ENCODE peak calls at places on chromosome 10, in five cellular contexts. G, M, V, O and Z are unnamed samples.

GRCh38 chr10:15427836-15428414 is 56.8 kb upstream of the FAM171A1 start:
- DNase-seq in G (no peak), M (peak; percentile 41), V (no peak), O (no peak), Z (peak; percentile 33)

GRCh38 chr10:12727832-12728215 is 273.7 kb downstream of the CCDC3 start:
- DNase-seq in G (no peak), M (no peak), V (no peak), O (no peak), Z (no peak)

GRCh38 chr10:13765641-13766341 is 179.0 kb downstream of the PRPF18 start:
- DNase-seq in G (no peak), M (peak; percentile 80), V (no peak), O (no peak), Z (no peak)

GRCh38 chr10:114279886-114280644 is 41.0 kb downstream of the VWA2 start:
- DNase-seq in G (no peak), M (no peak), V (no peak), O (no peak), Z (no peak)

GRCh38 chr10:114245128-114245791 is 6.2 kb downstream of the VWA2 start:
- DNase-seq in G (no peak), M (no peak), V (no peak), O (no peak), Z (no peak)

GRCh38 chr10:127506094-127506493 is 43.0 kb upstream of the NPS start:
- DNase-seq in G (no peak), M (no peak), V (no peak), O (no peak), Z (no peak)

GRCh38 chr10:8829592-8829991 is 775.1 kb downstream of the GATA3 start:
- DNase-seq in G (no peak), M (no peak), V (no peak), O (no peak), Z (no peak)

GRCh38 chr10:127415901-127416630 is 133.0 kb upstream of the NPS start:
- DNase-seq in G (no peak), M (no peak), V (no peak), O (no peak), Z (no peak)

GRCh38 chr10:1141701-1142100 is 85.5 kb downstream of the WDR37 start:
- DNase-seq in G (peak; percentile 39), M (no peak), V (no peak), O (no peak), Z (no peak)

GRCh38 chr10:80690434-80690833 is 152.7 kb downstream of the SH2D4B start:
- DNase-seq in G (no peak), M (no peak), V (no peak), O (no peak), Z (no peak)

GRCh38 chr10:4656576-4657194 is 169.3 kb upstream of the AKR1E2 start:
- DNase-seq in G (no peak), M (peak; percentile 44), V (peak; percentile 39), O (no peak), Z (no peak)

GRCh38 chr10:101092742-101093386 is 31.1 kb downstream of the KAZALD1 start:
- DNase-seq in G (no peak), M (peak; percentile 53), V (no peak), O (no peak), Z (no peak)

GRCh38 chr10:79047875-79048638 is 20.7 kb upstream of the ZMIZ1 start:
- DNase-seq in G (no peak), M (no peak), V (no peak), O (no peak), Z (no peak)

DNA sequence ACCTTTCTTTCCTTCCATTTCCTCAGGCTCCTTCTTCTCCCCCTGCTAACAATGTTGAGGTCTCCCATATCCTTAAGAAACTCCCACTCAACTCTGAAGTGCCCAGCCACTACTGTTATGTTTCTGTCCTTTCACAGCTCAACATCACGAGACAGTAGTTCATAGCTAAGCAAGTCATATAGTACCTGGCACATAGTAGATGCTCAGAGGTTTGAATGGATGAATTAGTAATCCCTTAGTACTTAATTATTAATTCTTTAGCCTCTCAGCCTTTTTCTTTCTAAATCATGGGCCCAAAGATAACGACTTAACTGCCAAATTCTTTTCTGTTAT is 22.6 kb downstream of the CSGALNACT2 start:
- DNase-seq in G (no peak), M (no peak), V (no peak), O (no peak), Z (no peak)
- TF ChIP-seq SUZ12 in G (no peak), M (no peak), V (no peak), O (no peak), Z (no peak)

DNA sequence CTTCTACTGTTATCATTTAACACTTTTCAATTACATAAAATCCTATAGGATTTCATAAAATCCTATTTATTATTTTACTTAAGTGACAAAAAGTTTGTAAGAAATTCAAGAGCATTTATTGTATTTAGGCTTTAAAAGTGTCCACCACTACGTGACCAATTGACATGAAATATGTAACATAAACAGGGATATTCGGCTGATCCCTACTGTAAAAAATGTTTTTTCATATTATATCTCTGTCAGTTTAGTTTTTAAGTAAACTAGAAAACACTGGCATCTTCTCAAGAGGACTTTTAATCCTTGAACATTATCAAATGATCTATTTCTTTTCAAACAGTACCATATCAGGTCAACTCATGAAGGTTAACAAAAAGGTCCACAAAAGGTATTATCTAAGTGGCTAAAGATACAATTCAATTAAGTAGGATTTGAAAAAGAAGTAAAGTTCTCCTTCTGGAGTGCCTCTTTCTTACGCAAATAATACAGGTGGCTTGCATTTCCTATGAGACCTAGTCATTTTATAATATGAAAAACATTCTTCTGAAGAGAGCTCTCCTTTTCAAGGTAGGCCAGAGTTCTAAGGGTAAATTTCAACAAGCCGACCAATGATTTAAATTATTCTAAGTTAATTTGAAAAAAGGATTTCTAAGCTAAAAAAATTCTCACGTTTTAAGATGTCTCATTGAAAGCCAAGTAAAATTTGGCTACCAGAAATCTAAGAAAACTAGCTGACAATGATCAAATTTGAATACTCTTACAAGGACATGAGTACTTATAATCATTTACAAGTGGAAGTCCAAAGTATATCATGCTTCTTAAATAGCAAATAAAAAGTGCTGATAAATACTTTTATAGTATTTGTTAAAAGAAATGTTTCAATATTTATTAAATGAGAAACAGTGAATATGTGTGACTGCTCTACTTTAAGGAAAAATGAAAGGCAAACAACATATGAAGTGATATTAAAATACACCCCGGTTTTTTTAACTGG is 133.5 kb downstream of the NRBF2 start:
- DNase-seq in G (no peak), M (no peak), V (no peak), O (no peak), Z (no peak)
- TF ChIP-seq SUZ12 in G (no peak), M (no peak), V (no peak), O (no peak), Z (no peak)

GRCh38 chr10:35379226-35380137 is 43.2 kb downstream of the CCNY start:
- DNase-seq in G (peak; percentile 55), M (no peak), V (no peak), O (peak; percentile 60), Z (no peak)
- TF ChIP-seq SUZ12 in G (no peak), M (no peak), V (no peak), O (no peak), Z (no peak)

GRCh38 chr10:56095506-56096225 is 265.4 kb downstream of the ZWINT start:
- DNase-seq in G (no peak), M (no peak), V (no peak), O (no peak), Z (no peak)
- TF ChIP-seq SUZ12 in G (no peak), M (no peak), V (no peak), O (no peak), Z (no peak)

GRCh38 chr10:28910960-28911359 is 233.6 kb downstream of the BAMBI start:
- DNase-seq in G (no peak), M (no peak), V (no peak), O (no peak), Z (no peak)
- TF ChIP-seq SUZ12 in G (no peak), M (no peak), V (no peak), O (no peak), Z (no peak)

GRCh38 chr10:71588685-71589084 is 130.9 kb downstream of the C10orf105 start:
- DNase-seq in G (no peak), M (no peak), V (no peak), O (no peak), Z (no peak)

GRCh38 chr10:71594934-71595571 is 124.5 kb downstream of the C10orf105 start:
- DNase-seq in G (no peak), M (no peak), V (no peak), O (no peak), Z (no peak)

GRCh38 chr10:71587941-71588573 is 131.5 kb downstream of the C10orf105 start:
- DNase-seq in G (no peak), M (no peak), V (no peak), O (no peak), Z (no peak)

GRCh38 chr10:71589617-71590551 is 129.7 kb downstream of the C10orf105 start:
- DNase-seq in G (no peak), M (peak; percentile 52), V (no peak), O (no peak), Z (no peak)

GRCh38 chr10:71590786-71591350 is 128.7 kb downstream of the C10orf105 start:
- DNase-seq in G (no peak), M (no peak), V (no peak), O (no peak), Z (no peak)
- TF ChIP-seq SUZ12 in G (no peak), M (no peak), V (no peak), O (no peak), Z (no peak)

GRCh38 chr10:75772153-75772887 is 340.9 kb downstream of the LRMDA start:
- DNase-seq in G (no peak), M (no peak), V (no peak), O (no peak), Z (no peak)
- TF ChIP-seq SUZ12 in G (no peak), M (no peak), V (no peak), O (no peak), Z (no peak)

GRCh38 chr10:89001024-89001423 is 10.4 kb downstream of the FAS start:
- DNase-seq in G (no peak), M (no peak), V (no peak), O (no peak), Z (no peak)
- TF ChIP-seq SUZ12 in G (no peak), M (no peak), V (no peak), O (no peak), Z (no peak)

DNA sequence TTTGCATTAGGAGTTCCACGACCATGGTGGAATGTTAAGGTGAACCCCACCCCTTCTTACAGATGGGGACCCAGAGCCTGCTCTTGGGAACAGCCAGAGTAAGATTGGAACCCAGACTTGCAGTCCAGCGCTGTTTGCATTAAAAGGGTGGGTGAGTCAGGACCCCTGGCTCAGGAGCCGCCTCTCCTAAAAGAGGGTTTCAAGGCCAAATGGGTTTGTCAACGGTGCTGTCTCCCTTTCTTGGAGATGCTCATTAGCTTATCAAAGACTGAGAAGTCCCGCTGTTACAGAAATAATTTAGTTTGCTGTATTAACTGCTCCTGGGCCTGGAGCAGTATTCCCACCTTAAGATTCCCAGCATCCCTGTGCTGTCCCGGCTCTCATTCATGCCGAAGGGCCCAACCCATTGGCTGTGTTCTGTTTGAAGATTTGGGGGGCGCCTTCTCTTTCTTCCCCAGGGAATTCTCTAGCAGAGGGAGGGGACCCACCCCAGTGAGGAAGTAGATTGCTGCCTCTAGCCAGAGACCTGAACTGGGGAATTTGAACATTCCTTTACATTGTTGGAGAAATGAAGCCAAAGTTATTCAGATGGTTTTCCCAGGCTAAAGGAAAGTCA is 1.8 kb downstream of the MARVELD1 start:
- DNase-seq in G (no peak), M (no peak), V (no peak), O (no peak), Z (no peak)
- TF ChIP-seq SUZ12 in G (no peak), M (no peak), V (no peak), O (no peak), Z (no peak)

GRCh38 chr10:17250736-17251135 is 22.7 kb downstream of the VIM start:
- DNase-seq in G (no peak), M (no peak), V (no peak), O (no peak), Z (no peak)
- TF ChIP-seq SUZ12 in G (no peak), M (no peak), V (no peak), O (no peak), Z (no peak)